ENCODE peak calls at places on chromosomes 5 and 9, in seven cellular contexts. J, B, R, M, W, C and X are unnamed samples.

GRCh38 chr5:126385509-126385908 is 37.7 kb upstream of the GRAMD2B start:
- DNase-seq in J (no peak), B (no peak), R (no peak), M (no peak), W (no peak), C (no peak), X (no peak)

GRCh38 chr9:27548055-27548741 is 18.6 kb upstream of the MOB3B start:
- DNase-seq in J (no peak), B (no peak), R (no peak), M (no peak), W (no peak), C (no peak), X (no peak)

GRCh38 chr9:115035872-115036612 is 81.9 kb downstream of the TNC start:
- DNase-seq in J (no peak), B (peak; percentile 70), R (no peak), M (no peak), W (peak; percentile 53), C (no peak), X (peak; percentile 40)

GRCh38 chr9:135521608-135522095 is 412 bp downstream of the LCN1 start:
- DNase-seq in J (no peak), B (no peak), R (no peak), M (no peak), W (no peak), C (no peak), X (peak; percentile 5)

GRCh38 chr9:37977851-37978250 is 73.9 kb upstream of the SLC25A51 start:
- DNase-seq in J (no peak), B (no peak), R (no peak), M (no peak), W (no peak), C (no peak), X (no peak)

GRCh38 chr5:36638056-36638455 is 31.6 kb downstream of the SLC1A3 start:
- DNase-seq in J (no peak), B (no peak), R (no peak), M (no peak), W (no peak), C (no peak), X (no peak)

GRCh38 chr5:142845402-142845901 is 75.3 kb downstream of the ARHGAP26 start:
- DNase-seq in J (no peak), B (no peak), R (no peak), M (no peak), W (no peak), C (no peak), X (no peak)

GRCh38 chr5:16741007-16741406 is 124.2 kb upstream of the RETREG1 start:
- DNase-seq in J (no peak), B (no peak), R (no peak), M (no peak), W (no peak), C (no peak), X (no peak)

GRCh38 chr5:94024101-94024500 is 282.7 kb upstream of the POU5F2 start:
- DNase-seq in J (no peak), B (no peak), R (no peak), M (no peak), W (no peak), C (no peak), X (no peak)

GRCh38 chr9:35906923-35907699 is 1.1 kb downstream of the HRCT1 start:
- DNase-seq in J (no peak), B (peak; percentile 72), R (peak; percentile 83), M (peak; percentile 4), W (peak; percentile 79), C (peak; percentile 76), X (no peak)

GRCh38 chr5:149581931-149582768 is 852 bp downstream of the ARHGEF37 start:
- DNase-seq in J (no peak), B (no peak), R (no peak), M (no peak), W (peak; percentile 42), C (no peak), X (no peak)

GRCh38 chr5:99911971-99912370 is 623.2 kb upstream of the FAM174A start:
- DNase-seq in J (no peak), B (no peak), R (no peak), M (no peak), W (no peak), C (no peak), X (no peak)
- TF ChIP-seq CTCF in J (no peak), B (no peak), R (no peak), M (no peak), W (no peak), C (no peak), X (no peak)

GRCh38 chr9:14692918-14693861 is at the start of gene ZDHHC21:
- DNase-seq in J (peak; percentile 58), B (peak; percentile 7), R (peak; percentile 65), M (peak; percentile 64), W (peak; percentile 36), C (peak; percentile 52), X (peak; percentile 85)
- TF ChIP-seq CTCF in J (no peak), B (no peak), R (no peak), M (no peak), W (no peak), C (no peak), X (no peak)

GRCh38 chr5:127536687-127537086 is 19.2 kb downstream of the PRRC1 start:
- DNase-seq in J (no peak), B (no peak), R (no peak), M (no peak), W (no peak), C (no peak), X (no peak)
- TF ChIP-seq CTCF in J (peak; percentile 30), B (peak; percentile 28), R (peak; percentile 6), M (no peak), W (no peak), C (no peak), X (peak; percentile 29)

GRCh38 chr9:9920425-9920824 is 692.4 kb downstream of the PTPRD start:
- DNase-seq in J (no peak), B (no peak), R (no peak), M (no peak), W (no peak), C (no peak), X (no peak)
- TF ChIP-seq CTCF in J (no peak), B (no peak), R (no peak), M (no peak), W (no peak), C (no peak), X (no peak)